ENCODE peak calls at places on chromosomes 12 and 14, in six cellular contexts. D, T, E, F, K and V are unnamed samples.

GRCh38 chr12:40752011-40752410 is 59.8 kb downstream of the CNTN1 start:
- DNase-seq in E (no peak), K (no peak), F (no peak), D (no peak), T (no peak), V (no peak)

GRCh38 chr14:95274874-95275273 is 44.8 kb downstream of the CLMN start:
- DNase-seq in E (no peak), T (no peak), D (no peak), K (no peak), F (no peak), V (no peak)

GRCh38 chr12:74021937-74022336 is 515.7 kb upstream of the ATXN7L3B start:
- DNase-seq in K (peak), F (peak), E (peak), D (peak), T (peak), V (peak)

GRCh38 chr12:76040461-76040860 is 8.9 kb upstream of the PHLDA1 start:
- DNase-seq in D (no peak), F (no peak), E (no peak), T (no peak), K (no peak), V (no peak)

GRCh38 chr14:22781606-22782000 is 15.1 kb downstream of the OXA1L start:
- DNase-seq in F (no peak), K (no peak), E (no peak), D (no peak), T (no peak), V (no peak)

GRCh38 chr12:66594688-66595087 is 84.2 kb downstream of the GRIP1 start:
- DNase-seq in K (no peak), E (no peak), F (no peak), D (no peak), T (no peak), V (no peak)

GRCh38 chr12:93234641-93235040 is 143.1 kb upstream of the NUDT4 start:
- DNase-seq in T (no peak), E (no peak), F (peak), D (no peak), K (no peak), V (no peak)

GRCh38 chr14:69090187-69090789 is 62.6 kb downstream of the DCAF5 start:
- DNase-seq in T (no peak), E (peak), F (peak), K (peak), D (peak), V (peak)

GRCh38 chr14:24417832-24418491 is 11.5 kb downstream of the CBLN3 start:
- DNase-seq in T (no peak), E (no peak), D (no peak), K (no peak), F (no peak), V (no peak)

GRCh38 chr12:121805800-121806555 is 2.2 kb downstream of the SETD1B start:
- DNase-seq in E (no peak), K (no peak), D (no peak), F (no peak), T (no peak), V (peak)

GRCh38 chr12:56687225-56688128 is 607 bp downstream of the PTGES3 start:
- DNase-seq in F (no peak), E (peak), D (no peak), T (peak), K (peak), V (peak)